ENCODE peak calls at places on chromosomes 16 and 17, in ten cellular contexts. W, R, O, K, X, Q, C, J, N and D are unnamed samples.

GRCh38 chr16:85505794-85506339 is 107.3 kb upstream of the GSE1 start:
- DNase-seq in X (no peak), R (no peak), W (no peak), Q (no peak), K (no peak), C (no peak), J (no peak), N (no peak), O (no peak), D (no peak)

GRCh38 chr16:65658339-65659275 is 536.7 kb upstream of the CDH11 start:
- DNase-seq in J (peak), N (peak), O (no peak), Q (no peak), K (no peak), C (peak), X (peak), W (peak), R (peak), D (peak)

GRCh38 chr16:50761276-50761675 is 19.4 kb downstream of the CYLD start:
- DNase-seq in Q (no peak), K (no peak), W (no peak), R (no peak), O (no peak), N (no peak), C (no peak), X (no peak), J (no peak), D (no peak)

GRCh38 chr16:35131429-35131828 is 1672.0 kb downstream of the TP53TG3F start:
- DNase-seq in W (no peak), J (no peak), K (no peak), X (no peak), O (no peak), N (no peak), C (no peak), R (no peak), Q (no peak), D (no peak)

GRCh38 chr16:4982056-4982867 is 24.1 kb downstream of the SEC14L5 start:
- DNase-seq in W (no peak), Q (no peak), J (no peak), X (no peak), N (no peak), R (no peak), O (no peak), K (no peak), C (no peak), D (no peak)

GRCh38 chr17:78806451-78806850 is 24.4 kb upstream of the CYTH1 start:
- DNase-seq in W (no peak), X (no peak), R (no peak), C (no peak), J (no peak), N (no peak), O (peak), Q (no peak), K (peak), D (no peak)

GRCh38 chr16:68227183-68227793 is 8.6 kb downstream of the ESRP2 start:
- DNase-seq in Q (no peak), W (no peak), R (no peak), O (no peak), X (no peak), C (no peak), J (no peak), N (no peak), K (no peak), D (no peak)

GRCh38 chr16:4263504-4264436 is 9.1 kb downstream of the TFAP4 start:
- DNase-seq in O (no peak), Q (no peak), W (no peak), K (no peak), X (peak), R (peak), N (peak), J (peak), C (peak), D (peak)

GRCh38 chr16:15650019-15650697 is at the start of gene NDE1:
- DNase-seq in K (peak), J (peak), C (peak), N (peak), W (peak), Q (peak), R (peak), O (peak), X (peak), D (peak)

GRCh38 chr16:31404353-31405064 is 11.4 kb downstream of the ITGAD start:
- DNase-seq in J (no peak), R (no peak), O (no peak), X (no peak), K (no peak), C (no peak), Q (no peak), N (peak), W (no peak), D (peak)

GRCh38 chr17:77475012-77475976 is 334.5 kb downstream of the SEC14L1 start:
- DNase-seq in K (peak), X (no peak), N (peak), J (peak), Q (no peak), R (peak), C (peak), W (no peak), O (peak), D (peak)

GRCh38 chr16:7366041-7366440 is 33.4 kb downstream of the RBFOX1 start:
- DNase-seq in W (no peak), R (no peak), Q (no peak), N (no peak), J (no peak), C (no peak), O (no peak), K (no peak), X (no peak), D (no peak)

GRCh38 chr16:85250609-85251223 is 138.4 kb upstream of the CIBAR2 start:
- DNase-seq in K (no peak), W (no peak), N (no peak), Q (no peak), O (no peak), X (no peak), J (no peak), R (no peak), C (no peak), D (no peak)

GRCh38 chr17:48715496-48716399 is 6.6 kb downstream of the PRAC1 start:
- DNase-seq in O (no peak), W (no peak), K (no peak), X (no peak), C (no peak), N (no peak), Q (no peak), J (no peak), R (no peak), D (no peak)

GRCh38 chr17:17523714-17524075 is 27.5 kb upstream of the RASD1 start:
- DNase-seq in K (no peak), R (no peak), C (no peak), W (no peak), Q (no peak), J (no peak), N (no peak), O (no peak), X (no peak), D (no peak)

GRCh38 chr16:14958970-14959369 is 15.9 kb upstream of the PDXDC1 start:
- DNase-seq in K (no peak), N (no peak), X (peak), R (no peak), O (no peak), Q (no peak), J (no peak), C (no peak), W (no peak), D (no peak)

GRCh38 chr17:17570798-17571716 is 20.5 kb downstream of the PEMT start:
- DNase-seq in N (no peak), K (no peak), J (no peak), Q (no peak), O (no peak), X (no peak), W (no peak), C (no peak), R (no peak), D (no peak)

GRCh38 chr16:80614908-80615696 is 74.3 kb downstream of the DYNLRB2 start:
- DNase-seq in N (peak), C (peak), Q (no peak), X (peak), O (no peak), W (no peak), J (no peak), R (peak), K (no peak), D (peak)

GRCh38 chr16:27426423-27427408 is 24.7 kb downstream of the IL21R start:
- DNase-seq in R (peak), O (peak), N (peak), Q (no peak), K (peak), J (no peak), X (peak), C (peak), W (no peak), D (peak)

GRCh38 chr17:48663134-48663924 is 37.2 kb upstream of the HOXB9 start:
- DNase-seq in X (peak), W (no peak), O (no peak), J (no peak), K (no peak), C (no peak), N (no peak), Q (no peak), R (no peak), D (no peak)

GRCh38 chr17:77011173-77012011 is 129.4 kb upstream of the SEC14L1 start:
- DNase-seq in W (no peak), K (no peak), X (peak), Q (no peak), J (no peak), N (peak), R (no peak), C (no peak), O (peak), D (peak)

GRCh38 chr16:83212301-83212841 is 585.6 kb downstream of the CDH13 start:
- DNase-seq in K (no peak), W (no peak), R (no peak), X (no peak), Q (no peak), J (no peak), N (no peak), O (no peak), C (no peak), D (no peak)

GRCh38 chr16:12439443-12440232 is 364.0 kb downstream of the CPPED1 start:
- DNase-seq in X (no peak), R (no peak), J (no peak), K (no peak), N (no peak), Q (no peak), O (no peak), C (no peak), W (no peak), D (no peak)

GRCh38 chr16:87344931-87345631 is 27.9 kb upstream of the C16orf95 start:
- DNase-seq in J (peak), O (peak), C (no peak), N (peak), R (no peak), K (peak), X (peak), W (peak), Q (no peak), D (no peak)

GRCh38 chr16:23072769-23073549 is 76.3 kb downstream of the USP31 start:
- DNase-seq in C (peak), K (no peak), O (no peak), R (no peak), Q (no peak), W (no peak), J (no peak), N (peak), X (peak), D (peak)

GRCh38 chr17:82200743-82201497 is 11.7 kb downstream of the CCDC57 start:
- DNase-seq in J (no peak), C (no peak), O (peak), R (no peak), W (no peak), K (peak), X (no peak), Q (no peak), N (no peak), D (no peak)

GRCh38 chr16:29912087-29912486 is 11.8 kb downstream of the ASPHD1 start:
- DNase-seq in K (no peak), Q (no peak), O (no peak), R (no peak), X (peak), J (no peak), W (no peak), N (no peak), C (no peak), D (no peak)

DNA sequence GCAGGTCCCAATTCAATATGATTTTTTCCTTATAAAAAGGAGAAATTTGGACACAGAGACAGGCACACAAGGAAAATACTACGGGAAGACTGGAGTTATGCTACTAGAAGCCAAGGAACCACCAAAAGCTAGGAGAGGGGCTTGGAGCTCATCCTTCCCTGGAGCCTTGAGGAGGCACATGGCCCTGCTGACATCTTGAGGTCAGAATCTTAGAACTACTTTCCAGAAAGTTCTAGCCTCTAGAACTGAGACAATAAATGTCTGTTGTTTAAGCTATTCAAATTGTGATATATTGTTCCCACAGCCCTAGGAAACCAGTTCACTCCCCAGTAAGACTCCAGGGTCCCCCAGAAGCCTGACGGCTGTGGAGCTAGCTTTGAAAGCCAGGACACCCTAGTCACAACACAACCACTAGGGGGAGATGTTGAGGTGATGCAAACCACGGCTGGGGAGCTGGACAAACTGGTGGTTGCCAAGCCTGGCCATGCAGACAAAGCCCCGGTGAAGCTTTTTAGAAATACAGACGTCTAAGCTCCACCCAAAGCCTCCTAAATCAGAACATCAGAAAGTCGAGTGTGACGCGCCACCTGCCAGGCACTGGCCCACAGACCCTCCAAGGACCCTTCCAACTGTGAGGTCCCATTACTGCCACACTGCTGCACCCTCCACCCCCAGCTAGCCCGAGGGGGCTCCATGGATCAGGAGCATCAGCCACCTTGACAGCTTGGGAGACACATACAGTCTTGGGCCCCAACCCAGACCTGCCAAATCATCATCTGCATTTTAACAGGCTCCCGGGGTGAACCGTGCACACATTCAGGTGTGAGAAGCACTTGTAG is 106.4 kb downstream of the SLC39A11 start:
- DNase-seq in K (no peak), X (peak), J (peak), R (peak), W (no peak), N (peak), Q (no peak), C (no peak), O (peak), D (peak)
- H3K4me3 ChIP-seq in K (no peak), X (no peak), J (no peak), R (no peak), W (no peak), N (no peak), Q (no peak), C (no peak), O (no peak), D (no peak)

GRCh38 chr17:6714315-6714874 is 1.2 kb upstream of the SLC13A5 start:
- DNase-seq in O (no peak), K (no peak), N (no peak), R (no peak), C (no peak), J (no peak), Q (no peak), X (no peak), W (no peak), D (no peak)
- H3K4me3 ChIP-seq in O (no peak), K (no peak), N (no peak), R (no peak), C (no peak), J (no peak), Q (no peak), X (peak), W (no peak), D (no peak)

DNA sequence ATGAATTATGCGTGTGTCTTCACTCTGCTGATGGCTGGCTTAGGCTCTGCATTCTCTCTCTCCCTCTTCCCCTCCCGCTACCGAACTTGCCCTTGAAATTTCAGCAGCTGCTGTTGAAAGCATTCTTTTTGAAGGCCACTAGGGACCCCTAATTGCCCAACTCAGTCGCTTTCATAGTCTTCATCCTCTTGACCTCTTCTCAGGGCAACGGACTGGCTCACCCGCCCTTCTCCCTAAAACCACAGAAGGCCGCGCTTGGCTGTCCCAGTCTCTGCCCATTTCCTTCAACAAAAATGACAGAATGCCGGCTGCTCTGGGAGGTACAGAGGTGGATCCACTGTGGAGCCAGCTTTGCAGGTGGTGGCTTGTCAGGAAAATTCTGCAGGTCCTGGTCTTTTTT is 21.0 kb upstream of the FMNL1 start:
- DNase-seq in K (no peak), W (no peak), Q (no peak), R (no peak), X (peak), N (peak), J (no peak), O (no peak), C (no peak), D (no peak)
- H3K4me3 ChIP-seq in K (no peak), W (no peak), Q (no peak), R (no peak), X (no peak), N (no peak), J (no peak), O (no peak), C (no peak), D (no peak)

GRCh38 chr16:54673353-54673752 is 257.3 kb upstream of the IRX5 start:
- DNase-seq in R (no peak), X (no peak), J (no peak), C (no peak), W (no peak), Q (no peak), N (no peak), K (no peak), O (no peak), D (no peak)
- H3K4me3 ChIP-seq in R (no peak), X (no peak), J (no peak), C (no peak), W (no peak), Q (no peak), N (no peak), K (no peak), O (no peak), D (no peak)